ENCODE peak calls at places on chromosome 19, in six cellular contexts. E is Karpas-422, Q is heart right ventricle, F is GM23248, B is T-helper 17 cell, V is EH. Y is an unnamed sample.

GRCh38 chr19:41116261-41116660 is 2.0 kb downstream of the CYP2F1 start:
- DNase-seq in B (no peak), Q (no peak), F (no peak), E (no peak), V (no peak), Y (no peak)

GRCh38 chr19:48379058-48379457 is 12.3 kb downstream of the KDELR1 start:
- DNase-seq in Q (no peak), E (no peak), B (no peak), F (no peak), V (peak; percentile 18), Y (no peak)

GRCh38 chr19:5262721-5263120 is 77.9 kb downstream of the PTPRS start:
- DNase-seq in B (no peak), V (no peak), Q (no peak), E (no peak), F (no peak), Y (no peak)

GRCh38 chr19:38556521-38557174 is 61.1 kb downstream of the MAP4K1 start:
- DNase-seq in F (peak; percentile 30), Q (no peak), B (no peak), V (peak; percentile 9), E (peak; percentile 88), Y (no peak)

GRCh38 chr19:45146716-45147337 is 14.0 kb downstream of the NKPD1 start:
- DNase-seq in E (no peak), B (no peak), V (no peak), Q (no peak), F (no peak), Y (no peak)

GRCh38 chr19:46181386-46181774 is 33.3 kb downstream of the IGFL2 start:
- DNase-seq in E (no peak), Q (no peak), F (peak; percentile 71), B (no peak), V (peak; percentile 63), Y (peak; percentile 26)

GRCh38 chr19:53132231-53132991 is at the start of gene ZNF415:
- DNase-seq in V (peak; percentile 68), B (no peak), Q (peak; percentile 87), F (peak; percentile 96), E (peak; percentile 98), Y (peak; percentile 78)

GRCh38 chr19:35154535-35155406 is at the start of gene FXYD5:
- DNase-seq in B (peak; percentile 64), F (peak; percentile 96), E (peak; percentile 83), V (peak; percentile 84), Q (peak; percentile 74), Y (peak; percentile 86)

GRCh38 chr19:14347999-14348889 is 33.0 kb upstream of the ADGRE5 start:
- DNase-seq in E (peak; percentile 77), Q (peak; percentile 75), V (peak; percentile 58), F (peak; percentile 71), B (peak; percentile 53), Y (peak; percentile 52)

Y was measured in RPMI7951.